ENCODE peak calls at places on chromosomes 6 and 20, in eight cellular contexts. C is neuronal stem cell, U is H9, R is Peyer's patch, O is heart left ventricle, W is aorta, L is uterus, H is psoas muscle. E is an unnamed sample. For H3K9me3, the result is how much of the 10 kb centered on the place peaks cover.

GRCh38 chr6:16851758-16852157 is 90.5 kb upstream of the ATXN1 start:
- DNase-seq in H (no peak), L (no peak), W (no peak), C (no peak), R (no peak), O (no peak), U (no peak), E (peak)

GRCh38 chr6:152096863-152097496 is 289.5 kb downstream of the ESR1 start:
- DNase-seq in H (no peak), L (no peak), R (no peak), O (no peak), U (no peak), W (no peak), C (no peak), E (no peak)

GRCh38 chr6:31092769-31093505 is 19.4 kb downstream of the C6orf15 start:
- DNase-seq in C (no peak), H (no peak), O (no peak), L (no peak), R (no peak), U (no peak), W (no peak), E (no peak)

GRCh38 chr6:135497412-135498177 is at the start of gene AHI1:
- DNase-seq in H (peak), L (peak), R (peak), U (peak), W (peak), C (peak), O (peak), E (peak)

GRCh38 chr6:27592107-27592480 is 119.2 kb upstream of the ZNF184 start:
- DNase-seq in H (no peak), W (no peak), C (no peak), U (no peak), O (no peak), L (no peak), R (no peak), E (peak)

GRCh38 chr6:97292671-97293070 is 9.7 kb upstream of the MMS22L start:
- DNase-seq in U (no peak), R (no peak), H (no peak), W (no peak), C (no peak), L (no peak), O (no peak), E (no peak)

GRCh38 chr6:154402081-154402780 is 45.6 kb upstream of the IPCEF1 start:
- DNase-seq in L (no peak), O (no peak), U (no peak), C (no peak), R (no peak), W (no peak), H (no peak), E (no peak)

GRCh38 chr20:52410182-52410647 is 218.6 kb upstream of the ZFP64 start:
- DNase-seq in L (peak), U (no peak), H (no peak), W (no peak), C (no peak), R (no peak), O (no peak), E (peak)

GRCh38 chr6:110557226-110557625 is 80.8 kb upstream of the SLC22A16 start:
- DNase-seq in W (no peak), O (no peak), H (no peak), C (no peak), U (no peak), R (no peak), L (no peak), E (no peak)

GRCh38 chr6:150981095-150981494 is 115.6 kb downstream of the MTHFD1L start:
- DNase-seq in R (no peak), W (no peak), H (no peak), O (no peak), C (no peak), U (no peak), L (no peak), E (no peak)

GRCh38 chr6:140316966-140317365 is 942.5 kb upstream of the CITED2 start:
- DNase-seq in L (no peak), H (no peak), O (no peak), W (no peak), C (no peak), U (no peak), R (no peak), E (no peak)

GRCh38 chr6:148608211-148608951 is 138.4 kb upstream of the UST start:
- DNase-seq in O (no peak), C (no peak), R (no peak), H (no peak), L (no peak), U (no peak), W (no peak), E (peak)

GRCh38 chr20:41631826-41632225 is 13.6 kb upstream of the CHD6 start:
- DNase-seq in H (peak), C (no peak), U (no peak), R (no peak), O (peak), L (peak), W (peak), E (no peak)

GRCh38 chr6:168507730-168508129 is 66.7 kb downstream of the SMOC2 start:
- DNase-seq in O (no peak), R (no peak), W (no peak), H (no peak), U (no peak), C (no peak), L (no peak), E (no peak)

GRCh38 chr6:168507297-168507696 is 66.3 kb downstream of the SMOC2 start:
- DNase-seq in U (no peak), C (no peak), H (no peak), R (no peak), L (no peak), O (no peak), W (no peak), E (no peak)

GRCh38 chr6:168506460-168506859 is 65.5 kb downstream of the SMOC2 start:
- DNase-seq in O (no peak), W (no peak), H (no peak), U (no peak), L (no peak), R (no peak), C (no peak), E (no peak)

GRCh38 chr6:168504366-168504765 is 63.4 kb downstream of the SMOC2 start:
- DNase-seq in C (no peak), W (no peak), U (no peak), H (no peak), R (no peak), O (no peak), L (no peak), E (no peak)

DNA sequence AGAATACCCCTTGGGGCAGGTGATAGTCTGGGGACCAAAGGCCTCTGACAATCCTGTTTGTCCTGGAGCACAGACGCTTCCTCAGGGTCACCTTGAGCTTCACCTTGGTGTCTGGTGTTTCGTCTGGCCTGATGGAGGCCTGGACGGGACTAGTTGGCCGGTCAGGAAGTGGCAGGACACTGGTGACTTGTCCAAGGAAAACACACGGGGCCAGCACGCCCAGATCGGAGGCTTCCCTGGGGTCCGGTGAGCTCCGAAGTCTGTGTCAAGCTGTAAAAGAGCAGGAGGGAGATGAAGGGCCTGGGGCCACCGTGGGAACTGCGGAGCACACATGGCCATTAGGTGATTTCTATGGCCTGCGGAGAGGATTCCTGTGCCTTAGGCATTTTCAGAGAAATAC is 67.9 kb downstream of the SMOC2 start:
- DNase-seq in C (no peak), U (no peak), L (no peak), R (no peak), H (no peak), O (no peak), W (no peak), E (no peak)
- H3K9me3 ChIP-seq in C (under half), U (under half), L (under half), R (under half), H (under half), O (under half), W (under half), E (under half)

GRCh38 chr6:35594503-35595186 is 81.9 kb upstream of the TULP1 start:
- DNase-seq in W (no peak), H (no peak), O (no peak), U (no peak), L (no peak), C (no peak), R (no peak), E (no peak)
- H3K27ac ChIP-seq in W (no peak), H (peak), O (no peak), U (no peak), L (peak), C (no peak), R (no peak), E (no peak)

DNA sequence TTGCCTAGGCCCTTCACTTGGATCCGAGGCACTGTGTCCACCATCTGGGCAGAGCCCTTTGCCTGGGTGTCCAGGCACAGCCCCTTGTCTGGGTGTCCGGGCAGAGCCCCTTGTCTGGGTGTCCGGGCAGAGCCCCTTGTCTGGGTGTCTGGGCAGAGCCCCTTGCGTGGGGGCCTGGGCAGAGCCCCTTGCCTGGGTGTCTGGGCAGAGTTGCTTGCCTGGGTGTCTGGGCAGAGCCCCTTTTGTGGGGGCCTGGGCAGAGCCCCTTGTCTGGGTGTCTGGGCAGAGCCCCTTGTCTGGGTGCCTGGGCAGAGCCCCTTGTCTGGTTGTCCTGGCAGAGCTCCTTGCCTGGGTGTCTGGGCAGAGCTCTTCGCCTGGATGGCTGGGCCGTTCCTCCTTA is 443.4 kb upstream of the CDH4 start:
- DNase-seq in O (no peak), C (no peak), W (no peak), L (no peak), R (no peak), U (no peak), H (no peak), E (no peak)
- H3K9me3 ChIP-seq in O (under half), C (under half), W (under half), L (under half), R (under half), U (under half), H (under half), E (under half)

GRCh38 chr6:39930540-39930939 is 3.7 kb downstream of the MOCS1 start:
- DNase-seq in C (no peak), O (no peak), R (no peak), W (no peak), L (no peak), H (no peak), U (no peak), E (no peak)
- H3K27ac ChIP-seq in C (no peak), O (peak), R (no peak), W (peak), L (peak), H (peak), U (no peak), E (no peak)

GRCh38 chr20:55937283-55937682 is 68.0 kb downstream of the CBLN4 start:
- DNase-seq in H (no peak), R (no peak), W (no peak), C (no peak), U (no peak), L (no peak), O (no peak), E (no peak)

DNA sequence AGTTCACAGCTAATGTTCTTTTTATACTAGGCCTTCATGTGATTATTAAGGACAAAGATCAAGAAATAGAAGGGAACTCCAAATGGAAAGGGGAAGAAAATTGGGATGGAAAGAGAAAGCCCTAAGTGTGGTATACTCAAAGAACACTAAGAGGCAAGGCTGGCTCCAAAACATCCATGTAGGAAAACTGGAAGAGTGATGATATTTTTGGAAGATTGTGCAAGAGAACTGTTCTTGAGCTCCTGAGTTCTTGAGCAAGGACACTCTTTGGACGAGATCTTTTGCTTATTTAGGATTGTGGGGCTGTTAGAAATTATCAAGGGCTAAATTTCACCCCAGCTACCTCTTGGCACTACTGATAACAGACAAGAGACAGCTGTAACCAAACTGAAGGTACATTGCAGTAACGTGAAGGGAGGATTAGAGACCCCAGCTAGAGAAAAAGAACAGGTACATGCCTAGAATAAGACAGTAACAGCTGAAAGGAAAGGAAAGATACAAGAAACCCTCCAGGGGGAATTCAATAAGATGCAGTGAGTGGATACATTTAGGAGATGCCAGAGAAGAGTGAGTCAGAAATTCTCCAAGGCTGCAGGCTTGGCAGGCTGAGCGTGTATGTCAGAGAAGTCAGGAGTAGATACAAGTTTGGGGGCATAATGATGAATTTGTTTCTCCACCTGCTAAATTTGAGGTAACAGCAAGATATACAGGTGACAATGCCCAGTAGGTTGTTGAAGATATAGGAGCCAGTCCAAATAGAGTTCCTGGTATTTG is 69.7 kb downstream of the CBLN4 start:
- DNase-seq in O (no peak), L (no peak), U (no peak), H (no peak), W (no peak), C (no peak), R (no peak), E (no peak)
- H3K9me3 ChIP-seq in O (under half), L (under half), U (half or more), H (under half), W (under half), C (under half), R (under half), E (under half)

GRCh38 chr6:166849762-166850181 is 106.6 kb downstream of the RNASET2 start:
- DNase-seq in H (no peak), W (no peak), O (no peak), L (no peak), C (no peak), U (no peak), R (no peak), E (peak)

GRCh38 chr6:166851426-166851825 is 104.9 kb downstream of the RNASET2 start:
- DNase-seq in H (no peak), U (no peak), R (no peak), W (no peak), L (no peak), C (no peak), O (no peak), E (no peak)

GRCh38 chr6:166853371-166854325 is 102.7 kb downstream of the RNASET2 start:
- DNase-seq in U (peak), H (no peak), R (no peak), W (no peak), C (no peak), L (no peak), O (no peak), E (no peak)

GRCh38 chr6:166850677-166851076 is 105.7 kb downstream of the RNASET2 start:
- DNase-seq in W (no peak), L (no peak), C (no peak), O (no peak), H (no peak), R (no peak), U (no peak), E (no peak)

GRCh38 chr6:166852484-166852975 is 103.8 kb downstream of the RNASET2 start:
- DNase-seq in L (no peak), W (no peak), H (no peak), U (no peak), C (no peak), R (no peak), O (no peak), E (no peak)
- H3K27ac ChIP-seq in L (no peak), W (no peak), H (no peak), U (no peak), C (no peak), R (no peak), O (no peak), E (no peak)

DNA sequence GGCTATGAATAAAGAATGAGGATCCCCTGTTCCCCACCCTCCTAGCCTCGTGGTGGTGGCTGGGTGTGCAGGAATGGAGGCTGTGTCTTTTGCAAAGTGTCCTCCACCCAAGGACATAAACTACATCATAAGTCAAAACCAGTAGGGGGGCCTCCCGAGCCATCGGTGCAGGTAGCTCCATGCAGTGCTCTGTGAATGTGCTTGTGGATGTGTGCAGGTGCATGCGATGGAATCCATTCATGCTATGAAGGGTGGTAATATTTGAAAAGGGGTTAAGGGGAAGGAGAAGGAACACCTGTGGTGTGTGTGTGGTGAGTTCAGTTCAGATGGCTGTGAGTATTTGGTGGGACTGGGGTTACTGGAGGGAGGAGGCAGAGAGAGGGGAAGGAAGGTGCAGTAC is 197.3 kb downstream of the NRN1 start:
- DNase-seq in H (no peak), O (no peak), L (no peak), W (no peak), R (no peak), C (no peak), U (no peak), E (no peak)
- H3K9me3 ChIP-seq in H (under half), O (under half), L (under half), W (under half), R (under half), C (under half), U (under half), E (under half)